ENCODE peak calls at places on chromosomes 1 and 21, in nine cellular contexts. G is NCI-H146; Q is left ventricle myocardium inferior; J is activated B cell treated with CpG ODN at 0.5 μM for 24 hours; T is activated T-cell treated with anti-CD3 and anti-CD28 coated beads for 4 hours; X is heart left ventricle; A is NB4; E is stimulated activated CD8-positive, alpha-beta memory T cell treated with anti-CD3 and anti-CD28 coated beads, Interleukin-12 subunit alpha, Interleukin-12 subunit beta, amount 100 ng/mL, for 1 hour; M is globus pallidus. W is an unnamed sample.

GRCh38 chr1:96962807-96963206 is 241.2 kb downstream of the PTBP2 start:
- DNase-seq in A (no peak), G (no peak), M (no peak), J (no peak), X (no peak), E (no peak), T (no peak), Q (no peak), W (peak; percentile 50)

GRCh38 chr1:24491577-24492360 is 10.9 kb upstream of the RCAN3 start:
- DNase-seq in G (no peak), Q (no peak), X (no peak), E (no peak), T (no peak), A (no peak), M (no peak), J (no peak), W (peak; percentile 46)

GRCh38 chr1:237206065-237206414 is 164.1 kb downstream of the RYR2 start:
- DNase-seq in T (no peak), E (no peak), A (no peak), J (no peak), Q (no peak), G (no peak), X (no peak), M (no peak), W (no peak)

GRCh38 chr1:3459940-3460652 is 5.6 kb downstream of the ARHGEF16 start:
- DNase-seq in A (no peak), T (no peak), G (no peak), E (no peak), M (no peak), Q (no peak), J (no peak), X (no peak), W (no peak)

GRCh38 chr1:8702121-8702520 is 115.3 kb downstream of the RERE start:
- DNase-seq in M (peak; percentile 65), E (no peak), Q (no peak), J (no peak), T (no peak), X (no peak), G (peak; percentile 60), A (peak; percentile 48), W (peak; percentile 65)

GRCh38 chr1:42137766-42138165 is 15.4 kb upstream of the GUCA2B start:
- DNase-seq in A (no peak), G (no peak), T (no peak), M (no peak), X (no peak), Q (no peak), J (no peak), E (no peak), W (no peak)

GRCh38 chr1:74113333-74113732 is 84.6 kb downstream of the LRRIQ3 start:
- DNase-seq in M (no peak), A (no peak), Q (no peak), G (no peak), J (no peak), E (no peak), T (no peak), X (no peak), W (no peak)

GRCh38 chr21:37244506-37245083 is 22.5 kb downstream of the VPS26C start:
- DNase-seq in A (no peak), Q (no peak), M (no peak), T (no peak), X (no peak), J (no peak), G (no peak), E (no peak), W (no peak)

GRCh38 chr21:35475768-35476167 is 426.7 kb upstream of the RUNX1 start:
- DNase-seq in T (no peak), X (no peak), G (no peak), J (no peak), E (no peak), Q (no peak), A (peak; percentile 86), M (no peak), W (peak; percentile 54)

GRCh38 chr1:17158961-17159360 is 39.7 kb upstream of the PADI2 start:
- DNase-seq in X (no peak), T (no peak), G (no peak), J (no peak), M (no peak), Q (no peak), A (no peak), E (no peak), W (peak; percentile 15)

GRCh38 chr1:67850151-67850551 is 16.9 kb upstream of the GNG12 start:
- DNase-seq in G (peak; percentile 70), Q (no peak), J (no peak), E (no peak), M (no peak), T (no peak), A (peak; percentile 30), X (no peak), W (peak; percentile 60)

GRCh38 chr1:31120783-31121180 is 55.3 kb upstream of the PUM1 start:
- DNase-seq in A (no peak), X (no peak), J (no peak), T (no peak), G (no peak), M (no peak), Q (no peak), E (no peak), W (no peak)

GRCh38 chr1:233613252-233614172 is at the start of gene KCNK1:
- DNase-seq in E (no peak), G (no peak), M (peak; percentile 64), T (no peak), Q (peak; percentile 51), A (no peak), X (peak; percentile 38), J (no peak), W (peak; percentile 89)

GRCh38 chr1:179143332-179143731 is 61.5 kb downstream of the TOR3A start:
- DNase-seq in T (no peak), M (no peak), G (no peak), A (no peak), J (no peak), E (no peak), Q (no peak), X (no peak), W (peak; percentile 95)

GRCh38 chr1:159800177-159800935 is 1.8 kb upstream of the FCRL6 start:
- DNase-seq in T (peak; percentile 5), E (peak; percentile 18), Q (no peak), X (no peak), J (no peak), G (no peak), A (peak; percentile 85), M (no peak), W (peak; percentile 34)

GRCh38 chr21:28235169-28235892 is 757.3 kb downstream of the LTN1 start:
- DNase-seq in M (peak; percentile 38), E (no peak), G (no peak), J (no peak), Q (peak; percentile 22), T (no peak), A (peak; percentile 15), X (no peak), W (no peak)

GRCh38 chr1:216682694-216683243 is 40.5 kb downstream of the ESRRG start:
- DNase-seq in X (no peak), T (no peak), J (no peak), Q (no peak), M (no peak), A (no peak), E (no peak), G (no peak), W (no peak)

GRCh38 chr1:9691108-9691445 is 39.5 kb downstream of the PIK3CD start:
- DNase-seq in Q (no peak), X (no peak), G (no peak), A (no peak), M (no peak), E (no peak), T (no peak), J (no peak), W (peak; percentile 56)

GRCh38 chr1:61187380-61188086 is 105.2 kb downstream of the NFIA start:
- DNase-seq in X (no peak), G (no peak), E (no peak), M (peak; percentile 60), J (no peak), Q (no peak), T (no peak), A (no peak), W (no peak)

GRCh38 chr1:244065960-244066388 is 14.9 kb downstream of the ZBTB18 start:
- DNase-seq in J (no peak), Q (no peak), X (no peak), E (no peak), M (no peak), A (peak; percentile 41), G (no peak), T (no peak), W (peak; percentile 87)

GRCh38 chr1:162081316-162081715 is 11.8 kb downstream of the NOS1AP start:
- DNase-seq in G (no peak), M (no peak), E (no peak), T (no peak), Q (no peak), J (no peak), X (no peak), A (no peak), W (no peak)

GRCh38 chr1:119758584-119758983 is 10.1 kb downstream of the HMGCS2 start:
- DNase-seq in T (no peak), M (no peak), G (no peak), A (no peak), J (no peak), E (no peak), Q (no peak), X (no peak), W (no peak)

GRCh38 chr1:206911064-206911663 is 10.6 kb downstream of the FCMR start:
- DNase-seq in A (peak; percentile 57), Q (no peak), T (no peak), E (no peak), G (peak; percentile 42), X (no peak), J (no peak), M (peak; percentile 17), W (peak; percentile 81)

GRCh38 chr1:243595527-243596206 is 254.4 kb downstream of the AKT3 start:
- DNase-seq in J (no peak), X (no peak), T (no peak), A (peak; percentile 15), G (no peak), M (no peak), Q (no peak), E (no peak), W (peak; percentile 81)

GRCh38 chr1:205259361-205259832 is 31.7 kb downstream of the TMCC2 start:
- DNase-seq in A (peak; percentile 29), M (no peak), X (peak; percentile 54), J (no peak), G (no peak), T (no peak), Q (peak; percentile 37), E (no peak), W (no peak)

GRCh38 chr1:10599194-10599861 is 124.6 kb downstream of the PEX14 start:
- DNase-seq in M (no peak), T (no peak), A (no peak), E (no peak), J (no peak), G (no peak), X (no peak), Q (no peak), W (peak; percentile 84)

GRCh38 chr1:181987334-181987870 is 74.1 kb downstream of the ZNF648 start:
- DNase-seq in G (no peak), Q (no peak), E (no peak), X (no peak), J (no peak), M (peak; percentile 28), T (no peak), A (no peak), W (no peak)

GRCh38 chr1:18541046-18541795 is 60.5 kb downstream of the KLHDC7A start:
- DNase-seq in E (no peak), M (no peak), J (no peak), Q (no peak), A (no peak), X (no peak), G (no peak), T (no peak), W (no peak)